ENCODE peak calls at places on chromosomes 4 and X, in six cellular contexts. One of them, this sample, is unnamed.

GRCh38 chr4:116400480-116400879 is 684.9 kb downstream of the TRAM1L1 start:
- DNase-seq in tibial nerve: no peak
- DNase-seq in heart left ventricle: no peak
- DNase-seq in K562: no peak
- DNase-seq in Peyer's patch: no peak
- DNase-seq in testis: no peak
- DNase-seq in this sample: no peak

GRCh38 chr4:1172971-1173757 is 781 bp upstream of the SPON2 start:
- DNase-seq in tibial nerve: no peak
- DNase-seq in Peyer's patch: no peak
- DNase-seq in testis: peak
- DNase-seq in K562: no peak
- DNase-seq in heart left ventricle: no peak
- DNase-seq in this sample: peak

GRCh38 chr4:107408968-107409367 is 311.1 kb downstream of the PAPSS1 start:
- DNase-seq in K562: no peak
- DNase-seq in testis: no peak
- DNase-seq in heart left ventricle: no peak
- DNase-seq in Peyer's patch: no peak
- DNase-seq in tibial nerve: no peak
- DNase-seq in this sample: no peak

GRCh38 chr4:137390141-137390540 is 142.2 kb downstream of the PCDH18 start:
- DNase-seq in tibial nerve: no peak
- DNase-seq in K562: no peak
- DNase-seq in testis: no peak
- DNase-seq in Peyer's patch: no peak
- DNase-seq in heart left ventricle: no peak
- DNase-seq in this sample: no peak

GRCh38 chrX:9788908-9789307 is 2.7 kb downstream of the SHROOM2 start:
- DNase-seq in Peyer's patch: no peak
- DNase-seq in testis: no peak
- DNase-seq in heart left ventricle: no peak
- DNase-seq in tibial nerve: no peak
- DNase-seq in K562: no peak
- DNase-seq in this sample: no peak

GRCh38 chr4:127643791-127644190 is 11.0 kb downstream of the INTU start:
- DNase-seq in heart left ventricle: no peak
- DNase-seq in tibial nerve: no peak
- DNase-seq in testis: no peak
- DNase-seq in Peyer's patch: no peak
- DNase-seq in K562: no peak
- DNase-seq in this sample: no peak

GRCh38 chr4:158172558-158173258 is at the start of gene GASK1B:
- DNase-seq in Peyer's patch: peak
- DNase-seq in tibial nerve: peak
- DNase-seq in heart left ventricle: peak
- DNase-seq in K562: peak
- DNase-seq in testis: peak
- DNase-seq in this sample: no peak

GRCh38 chrX:46268429-46268828 is 276.8 kb downstream of the ZNF674 start:
- DNase-seq in Peyer's patch: peak
- DNase-seq in heart left ventricle: no peak
- DNase-seq in tibial nerve: no peak
- DNase-seq in K562: no peak
- DNase-seq in testis: no peak
- DNase-seq in this sample: no peak

GRCh38 chr4:70236125-70236524 is 6.3 kb upstream of the CSN3 start:
- DNase-seq in Peyer's patch: no peak
- DNase-seq in K562: no peak
- DNase-seq in tibial nerve: no peak
- DNase-seq in heart left ventricle: no peak
- DNase-seq in testis: no peak
- DNase-seq in this sample: no peak

GRCh38 chrX:139691843-139692505 is 16.0 kb downstream of the MCF2 start:
- DNase-seq in Peyer's patch: no peak
- DNase-seq in K562: no peak
- DNase-seq in testis: no peak
- DNase-seq in tibial nerve: no peak
- DNase-seq in heart left ventricle: no peak
- DNase-seq in this sample: no peak

GRCh38 chr4:104491396-104491821 is 3.3 kb downstream of the CXXC4 start:
- DNase-seq in testis: peak
- DNase-seq in tibial nerve: peak
- DNase-seq in heart left ventricle: no peak
- DNase-seq in Peyer's patch: peak
- DNase-seq in K562: peak
- DNase-seq in this sample: peak

GRCh38 chrX:111568356-111568755 is 56.9 kb downstream of the SERTM2 start:
- DNase-seq in Peyer's patch: no peak
- DNase-seq in K562: peak
- DNase-seq in heart left ventricle: no peak
- DNase-seq in tibial nerve: no peak
- DNase-seq in testis: peak
- DNase-seq in this sample: no peak

GRCh38 chr4:187128226-187128625 is 404.6 kb upstream of the FAT1 start:
- DNase-seq in K562: no peak
- DNase-seq in testis: no peak
- DNase-seq in heart left ventricle: no peak
- DNase-seq in Peyer's patch: no peak
- DNase-seq in tibial nerve: no peak
- DNase-seq in this sample: no peak

GRCh38 chrX:152641996-152642395 is 4.3 kb downstream of the GABRQ start:
- DNase-seq in K562: peak
- DNase-seq in tibial nerve: no peak
- DNase-seq in Peyer's patch: no peak
- DNase-seq in heart left ventricle: no peak
- DNase-seq in testis: peak
- DNase-seq in this sample: no peak

GRCh38 chrX:130082244-130083106 is 27.8 kb downstream of the ELF4 start:
- DNase-seq in Peyer's patch: peak
- DNase-seq in testis: peak
- DNase-seq in K562: peak
- DNase-seq in tibial nerve: no peak
- DNase-seq in heart left ventricle: peak
- DNase-seq in this sample: no peak

GRCh38 chrX:17831255-17831654 is 29.8 kb downstream of the RAI2 start:
- DNase-seq in heart left ventricle: no peak
- DNase-seq in Peyer's patch: no peak
- DNase-seq in tibial nerve: no peak
- DNase-seq in testis: peak
- DNase-seq in K562: no peak
- DNase-seq in this sample: no peak

GRCh38 chr4:48315728-48316630 is 25.4 kb upstream of the SLAIN2 start:
- DNase-seq in testis: no peak
- DNase-seq in heart left ventricle: no peak
- DNase-seq in tibial nerve: no peak
- DNase-seq in K562: peak
- DNase-seq in Peyer's patch: peak
- DNase-seq in this sample: no peak

GRCh38 chrX:153922932-153923857 is 2.9 kb downstream of the ARHGAP4 start:
- DNase-seq in K562: no peak
- DNase-seq in Peyer's patch: peak
- DNase-seq in heart left ventricle: peak
- DNase-seq in testis: peak
- DNase-seq in tibial nerve: peak
- DNase-seq in this sample: peak

GRCh38 chr4:51831133-51831532 is 11.8 kb upstream of the DCUN1D4 start:
- DNase-seq in heart left ventricle: peak
- DNase-seq in tibial nerve: peak
- DNase-seq in K562: no peak
- DNase-seq in testis: peak
- DNase-seq in Peyer's patch: peak
- DNase-seq in this sample: no peak

GRCh38 chrX:140815868-140816267 is 106.3 kb downstream of the LINC00632 start:
- DNase-seq in Peyer's patch: no peak
- DNase-seq in testis: peak
- DNase-seq in tibial nerve: no peak
- DNase-seq in heart left ventricle: no peak
- DNase-seq in K562: no peak
- DNase-seq in this sample: no peak

DNA sequence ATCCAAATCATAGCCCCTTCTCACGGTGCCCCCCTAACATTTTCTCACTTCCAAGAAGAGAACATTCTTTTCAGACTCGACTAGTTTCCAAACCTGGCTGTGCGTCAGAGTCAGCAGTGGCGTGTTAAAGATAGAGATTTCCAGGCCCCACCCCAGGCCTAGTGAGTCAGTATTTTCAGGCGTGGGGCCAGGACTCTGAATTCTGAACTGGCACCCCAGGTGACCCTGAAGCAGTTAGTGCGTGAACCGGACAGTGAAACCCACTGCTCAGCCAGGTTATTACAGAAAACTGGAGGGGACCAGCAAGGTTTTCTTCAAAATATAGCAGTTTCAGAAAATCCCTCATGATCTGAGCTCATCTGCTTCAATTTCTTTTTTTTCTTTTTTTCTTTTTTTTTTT is 35.0 kb upstream of the BCOR start:
- DNase-seq in tibial nerve: peak
- DNase-seq in K562: peak
- DNase-seq in Peyer's patch: peak
- DNase-seq in heart left ventricle: peak
- DNase-seq in testis: peak
- DNase-seq in this sample: no peak
- TF ChIP-seq POLR2A in tibial nerve: no peak
- TF ChIP-seq POLR2A in K562: no peak
- TF ChIP-seq POLR2A in Peyer's patch: no peak
- TF ChIP-seq POLR2A in heart left ventricle: no peak
- TF ChIP-seq POLR2A in testis: no peak
- TF ChIP-seq POLR2A in this sample: no peak

GRCh38 chrX:71545364-71545763 is 12.5 kb downstream of the OGT start:
- DNase-seq in K562: peak
- DNase-seq in heart left ventricle: no peak
- DNase-seq in Peyer's patch: no peak
- DNase-seq in testis: no peak
- DNase-seq in tibial nerve: no peak
- DNase-seq in this sample: no peak

GRCh38 chrX:71543316-71543715 is 10.4 kb downstream of the OGT start:
- DNase-seq in testis: no peak
- DNase-seq in Peyer's patch: no peak
- DNase-seq in K562: no peak
- DNase-seq in heart left ventricle: no peak
- DNase-seq in tibial nerve: no peak
- DNase-seq in this sample: no peak

GRCh38 chrX:71547339-71547738 is 14.4 kb downstream of the OGT start:
- DNase-seq in tibial nerve: no peak
- DNase-seq in K562: no peak
- DNase-seq in testis: no peak
- DNase-seq in heart left ventricle: no peak
- DNase-seq in Peyer's patch: no peak
- DNase-seq in this sample: no peak

GRCh38 chrX:71550578-71550977 is 17.7 kb downstream of the OGT start:
- DNase-seq in testis: no peak
- DNase-seq in Peyer's patch: no peak
- DNase-seq in heart left ventricle: no peak
- DNase-seq in tibial nerve: no peak
- DNase-seq in K562: no peak
- DNase-seq in this sample: no peak

DNA sequence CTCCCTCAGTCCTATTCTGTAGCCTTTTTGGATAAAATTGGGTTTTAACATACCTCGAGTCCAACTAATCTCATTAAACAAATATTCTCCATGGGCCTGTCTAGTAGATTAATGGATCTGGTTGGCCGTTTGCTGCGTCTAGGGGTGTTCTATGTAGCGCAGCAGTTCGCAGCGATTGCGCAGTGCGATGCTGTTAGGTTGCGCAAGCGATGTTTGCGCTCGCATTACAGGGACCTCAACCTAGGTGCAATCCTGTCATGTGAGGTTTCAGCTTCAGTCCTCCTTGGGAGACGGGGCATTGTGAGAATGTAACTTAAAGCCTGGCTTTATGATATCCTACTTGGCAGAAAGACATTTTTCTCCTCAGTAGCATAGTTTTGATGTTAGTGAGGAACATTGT is 14.0 kb downstream of the OGT start:
- DNase-seq in heart left ventricle: no peak
- DNase-seq in testis: no peak
- DNase-seq in tibial nerve: no peak
- DNase-seq in Peyer's patch: no peak
- DNase-seq in K562: no peak
- DNase-seq in this sample: no peak
- H3K27ac ChIP-seq in heart left ventricle: no peak
- H3K27ac ChIP-seq in testis: no peak
- H3K27ac ChIP-seq in tibial nerve: no peak
- H3K27ac ChIP-seq in Peyer's patch: no peak
- H3K27ac ChIP-seq in K562: no peak
- H3K27ac ChIP-seq in this sample: no peak

DNA sequence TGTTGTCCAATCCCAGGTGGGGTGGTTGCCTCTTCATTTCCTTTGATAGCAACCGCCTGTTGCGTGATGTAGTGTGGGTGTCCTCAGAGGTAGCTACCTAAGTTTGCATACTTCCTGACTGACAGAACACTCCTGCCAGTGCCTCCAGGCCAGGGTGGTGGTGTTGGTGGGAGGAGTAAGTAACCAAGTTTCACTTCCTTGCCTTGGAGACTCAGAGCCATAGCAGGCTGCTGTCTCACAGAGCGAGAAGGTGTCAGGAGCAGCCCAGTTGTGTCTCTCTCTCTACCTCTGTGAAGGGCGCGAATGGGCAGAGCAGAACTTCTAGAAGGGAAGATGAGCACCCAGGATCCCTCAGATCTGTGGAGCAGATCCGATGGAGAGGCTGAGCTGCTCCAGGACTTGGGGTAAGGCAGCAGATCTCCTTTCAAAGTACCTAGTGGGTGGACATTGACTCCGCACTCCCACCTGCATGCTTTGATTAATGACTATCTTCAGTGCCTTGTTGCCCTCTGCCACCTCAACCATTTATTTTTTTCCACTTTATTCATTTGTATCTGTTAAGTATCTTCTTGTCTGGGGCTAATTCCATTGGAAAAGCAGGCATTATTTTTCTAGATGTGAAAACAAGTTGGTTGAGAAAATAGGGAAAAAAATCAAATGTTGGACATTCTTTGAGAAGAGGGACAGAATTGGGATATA is at the start of gene DAPP1:
- DNase-seq in tibial nerve: no peak
- DNase-seq in testis: no peak
- DNase-seq in heart left ventricle: peak
- DNase-seq in K562: no peak
- DNase-seq in Peyer's patch: peak
- DNase-seq in this sample: peak
- TF ChIP-seq POLR2A in tibial nerve: no peak
- TF ChIP-seq POLR2A in testis: no peak
- TF ChIP-seq POLR2A in heart left ventricle: no peak
- TF ChIP-seq POLR2A in K562: no peak
- TF ChIP-seq POLR2A in Peyer's patch: peak
- TF ChIP-seq POLR2A in this sample: no peak

GRCh38 chr4:8129136-8129535 is 29.5 kb downstream of the ABLIM2 start:
- DNase-seq in testis: no peak
- DNase-seq in heart left ventricle: no peak
- DNase-seq in Peyer's patch: no peak
- DNase-seq in K562: no peak
- DNase-seq in tibial nerve: no peak
- DNase-seq in this sample: no peak
- H3K27ac ChIP-seq in testis: no peak
- H3K27ac ChIP-seq in heart left ventricle: no peak
- H3K27ac ChIP-seq in Peyer's patch: no peak
- H3K27ac ChIP-seq in K562: no peak
- H3K27ac ChIP-seq in tibial nerve: no peak
- H3K27ac ChIP-seq in this sample: no peak

GRCh38 chrX:151396827-151397740 is at the start of gene VMA21:
- DNase-seq in Peyer's patch: peak
- DNase-seq in heart left ventricle: peak
- DNase-seq in tibial nerve: peak
- DNase-seq in testis: peak
- DNase-seq in K562: peak
- DNase-seq in this sample: peak
- TF ChIP-seq POLR2A in Peyer's patch: no peak
- TF ChIP-seq POLR2A in heart left ventricle: no peak
- TF ChIP-seq POLR2A in tibial nerve: peak
- TF ChIP-seq POLR2A in testis: no peak
- TF ChIP-seq POLR2A in K562: peak
- TF ChIP-seq POLR2A in this sample: peak